ENCODE peak calls at places on chromosome 22, in four cellular contexts. U is body of pancreas, E is iPS-NIHi11, R is astrocyte of the hippocampus. Z is an unnamed sample.

GRCh38 chr22:20243545-20244249 is 24.4 kb downstream of the RTN4R start:
- DNase-seq in R (peak; percentile 79), U (no peak), E (peak; percentile 77), Z (peak; percentile 82)

GRCh38 chr22:43828711-43829447 is 16.8 kb upstream of the EFCAB6 start:
- DNase-seq in R (no peak), U (no peak), E (peak; percentile 71), Z (peak; percentile 44)

GRCh38 chr22:20324139-20324516 is 4.3 kb upstream of the DGCR6L start:
- DNase-seq in R (no peak), E (no peak), U (no peak), Z (no peak)

GRCh38 chr22:19707347-19708322 is 6.7 kb upstream of the SEPTIN5 start:
- DNase-seq in U (no peak), E (peak; percentile 5), R (no peak), Z (no peak)

GRCh38 chr22:37187552-37187890 is 526 bp downstream of the C1QTNF6 start:
- DNase-seq in R (no peak), E (no peak), U (no peak), Z (no peak)

GRCh38 chr22:43203471-43203981 is 16.6 kb upstream of the TTLL12 start:
- DNase-seq in E (peak; percentile 78), U (no peak), R (no peak), Z (peak; percentile 33)

GRCh38 chr22:48538291-48538820 is 1289.3 kb downstream of the BRD1 start:
- DNase-seq in U (no peak), R (no peak), E (no peak), Z (no peak)

GRCh38 chr22:40193429-40194421 is 16.0 kb downstream of the TNRC6B start:
- DNase-seq in R (peak; percentile 47), E (peak; percentile 50), U (no peak), Z (no peak)

GRCh38 chr22:39947488-39948216 is 12.5 kb upstream of the TMA7B start:
- DNase-seq in U (no peak), E (no peak), R (no peak), Z (no peak)

GRCh38 chr22:38566726-38567504 is 3.1 kb downstream of the DMC1 start:
- DNase-seq in U (no peak), R (peak; percentile 42), E (no peak), Z (no peak)

GRCh38 chr22:19984201-19984753 is 32.3 kb downstream of the ARVCF start:
- DNase-seq in E (no peak), R (peak; percentile 83), U (peak; percentile 39), Z (peak; percentile 50)

Z was measured in WERI-Rb-1.